ENCODE peak calls at places on chromosomes 13 and 19, in six cellular contexts. T, A, G, N, F and K are unnamed samples.

GRCh38 chr13:48411281-48412099 is 1.4 kb downstream of the LPAR6 start:
- DNase-seq in T (no peak), A (no peak), G (no peak), N (no peak), F (no peak), K (peak; percentile 8)

GRCh38 chr19:42850981-42851717 is 28.4 kb downstream of the PSG1 start:
- DNase-seq in T (peak; percentile 92), A (no peak), G (peak; percentile 12), N (peak; percentile 98), F (peak; percentile 95), K (no peak)

GRCh38 chr19:17678836-17679235 is 9.3 kb downstream of the UNC13A start:
- DNase-seq in T (no peak), A (no peak), G (no peak), N (no peak), F (no peak), K (no peak)

GRCh38 chr13:99432637-99433542 is 68.4 kb upstream of the TM9SF2 start:
- DNase-seq in T (peak; percentile 61), A (peak; percentile 71), G (peak; percentile 55), N (peak; percentile 56), F (peak; percentile 24), K (peak; percentile 81)

GRCh38 chr19:38358071-38358470 is 16.3 kb upstream of the PSMD8 start:
- DNase-seq in T (no peak), A (no peak), G (no peak), N (no peak), F (no peak), K (no peak)

GRCh38 chr19:42327381-42327780 is 1.9 kb downstream of the MEGF8 start:
- DNase-seq in T (no peak), A (no peak), G (no peak), N (no peak), F (no peak), K (no peak)

GRCh38 chr19:55678121-55678671 is 3.2 kb downstream of the EPN1 start:
- DNase-seq in T (no peak), A (peak; percentile 88), G (no peak), N (no peak), F (no peak), K (peak; percentile 85)

GRCh38 chr19:35439921-35440320 is 8.1 kb upstream of the FFAR2 start:
- DNase-seq in T (no peak), A (no peak), G (no peak), N (no peak), F (no peak), K (no peak)

GRCh38 chr19:2254052-2254872 is 2.0 kb downstream of the JSRP1 start:
- DNase-seq in T (no peak), A (no peak), G (no peak), N (no peak), F (no peak), K (no peak)

GRCh38 chr19:45975296-45975695 is 1.6 kb upstream of the NOVA2 start:
- DNase-seq in T (no peak), A (no peak), G (no peak), N (no peak), F (no peak), K (no peak)

GRCh38 chr13:93388701-93389100 is 162.1 kb downstream of the GPC6 start:
- DNase-seq in T (peak; percentile 25), A (no peak), G (no peak), N (peak; percentile 53), F (peak; percentile 4), K (no peak)

GRCh38 chr13:23705578-23705977 is 135.4 kb downstream of the TNFRSF19 start:
- DNase-seq in T (no peak), A (no peak), G (no peak), N (no peak), F (no peak), K (no peak)

GRCh38 chr13:43687038-43687437 is 99.7 kb downstream of the ENOX1 start:
- DNase-seq in T (no peak), A (no peak), G (no peak), N (no peak), F (no peak), K (no peak)

GRCh38 chr19:2212861-2213711 is 23.0 kb downstream of the PLEKHJ1 start:
- DNase-seq in T (no peak), A (no peak), G (no peak), N (no peak), F (no peak), K (no peak)

GRCh38 chr19:41541990-41542584 is 33.9 kb upstream of the CEACAM21 start:
- DNase-seq in T (peak; percentile 73), A (no peak), G (peak; percentile 53), N (no peak), F (no peak), K (no peak)

GRCh38 chr19:40228371-40228770 is 1.9 kb upstream of the CCNP start:
- DNase-seq in T (no peak), A (no peak), G (no peak), N (no peak), F (no peak), K (no peak)

GRCh38 chr13:43300817-43301216 is 277.4 kb downstream of the DNAJC15 start:
- DNase-seq in T (no peak), A (no peak), G (no peak), N (no peak), F (no peak), K (no peak)

GRCh38 chr13:44012910-44013309 is 133.2 kb downstream of the LACC1 start:
- DNase-seq in T (no peak), A (no peak), G (no peak), N (peak; percentile 77), F (no peak), K (no peak)

GRCh38 chr13:30850204-30850866 is 55.7 kb upstream of the MEDAG start:
- DNase-seq in T (no peak), A (no peak), G (no peak), N (no peak), F (no peak), K (no peak)

GRCh38 chr19:5961969-5962945 is 15.7 kb downstream of the RANBP3 start:
- DNase-seq in T (no peak), A (no peak), G (no peak), N (no peak), F (no peak), K (no peak)

GRCh38 chr13:102597029-102598015 is 536 bp downstream of the TPP2 start:
- DNase-seq in T (peak; percentile 1), A (peak; percentile 39), G (no peak), N (peak; percentile 45), F (no peak), K (peak; percentile 25)

GRCh38 chr19:53881482-53882390 is at the start of gene PRKCG:
- DNase-seq in T (peak; percentile 75), A (peak; percentile 68), G (peak; percentile 43), N (no peak), F (no peak), K (peak; percentile 66)

GRCh38 chr13:71979616-71980015 is 112.6 kb upstream of the DACH1 start:
- DNase-seq in T (peak; percentile 1), A (no peak), G (no peak), N (no peak), F (no peak), K (no peak)
- TF ChIP-seq CTCF in T (no peak), A (no peak), G (no peak), N (no peak), F (no peak), K (peak; percentile 7)

GRCh38 chr13:110311721-110312668 is 4.9 kb downstream of the COL4A2 start:
- DNase-seq in T (no peak), A (no peak), G (peak; percentile 37), N (no peak), F (no peak), K (no peak)
- TF ChIP-seq CTCF in T (no peak), A (no peak), G (no peak), N (no peak), F (no peak), K (no peak)

DNA sequence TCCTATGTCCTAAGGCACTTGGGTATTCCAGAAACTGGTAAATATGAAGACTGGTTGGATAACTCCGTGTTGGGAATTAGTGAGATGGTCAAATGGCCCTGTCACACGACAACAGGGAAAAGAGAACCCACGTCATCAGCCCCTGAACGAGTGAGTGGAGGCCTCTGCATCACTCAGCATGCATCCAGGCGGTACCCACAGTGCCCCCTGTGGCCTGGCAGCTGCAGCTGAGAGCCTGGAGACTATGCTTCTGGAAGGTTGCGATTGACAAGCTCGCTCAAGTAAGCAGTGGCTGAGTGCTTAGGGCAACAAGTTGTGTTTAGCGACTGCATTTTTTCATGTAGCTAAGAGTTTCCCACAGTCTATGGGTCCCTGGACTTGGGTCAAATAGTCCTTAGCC is 55.9 kb downstream of the COL4A2 start:
- DNase-seq in T (no peak), A (no peak), G (no peak), N (no peak), F (no peak), K (no peak)
- TF ChIP-seq CTCF in T (no peak), A (no peak), G (no peak), N (no peak), F (no peak), K (no peak)

GRCh38 chr13:37869756-37870488 is at the start of gene TRPC4:
- DNase-seq in T (peak; percentile 30), A (no peak), G (peak; percentile 33), N (peak; percentile 63), F (no peak), K (peak; percentile 25)
- TF ChIP-seq CTCF in T (no peak), A (no peak), G (peak; percentile 49), N (peak; percentile 43), F (peak; percentile 67), K (no peak)

GRCh38 chr13:112069727-112070300 is 2.9 kb downstream of the SOX1 start:
- DNase-seq in T (no peak), A (no peak), G (no peak), N (no peak), F (no peak), K (no peak)
- TF ChIP-seq CTCF in T (no peak), A (no peak), G (no peak), N (no peak), F (no peak), K (no peak)

DNA sequence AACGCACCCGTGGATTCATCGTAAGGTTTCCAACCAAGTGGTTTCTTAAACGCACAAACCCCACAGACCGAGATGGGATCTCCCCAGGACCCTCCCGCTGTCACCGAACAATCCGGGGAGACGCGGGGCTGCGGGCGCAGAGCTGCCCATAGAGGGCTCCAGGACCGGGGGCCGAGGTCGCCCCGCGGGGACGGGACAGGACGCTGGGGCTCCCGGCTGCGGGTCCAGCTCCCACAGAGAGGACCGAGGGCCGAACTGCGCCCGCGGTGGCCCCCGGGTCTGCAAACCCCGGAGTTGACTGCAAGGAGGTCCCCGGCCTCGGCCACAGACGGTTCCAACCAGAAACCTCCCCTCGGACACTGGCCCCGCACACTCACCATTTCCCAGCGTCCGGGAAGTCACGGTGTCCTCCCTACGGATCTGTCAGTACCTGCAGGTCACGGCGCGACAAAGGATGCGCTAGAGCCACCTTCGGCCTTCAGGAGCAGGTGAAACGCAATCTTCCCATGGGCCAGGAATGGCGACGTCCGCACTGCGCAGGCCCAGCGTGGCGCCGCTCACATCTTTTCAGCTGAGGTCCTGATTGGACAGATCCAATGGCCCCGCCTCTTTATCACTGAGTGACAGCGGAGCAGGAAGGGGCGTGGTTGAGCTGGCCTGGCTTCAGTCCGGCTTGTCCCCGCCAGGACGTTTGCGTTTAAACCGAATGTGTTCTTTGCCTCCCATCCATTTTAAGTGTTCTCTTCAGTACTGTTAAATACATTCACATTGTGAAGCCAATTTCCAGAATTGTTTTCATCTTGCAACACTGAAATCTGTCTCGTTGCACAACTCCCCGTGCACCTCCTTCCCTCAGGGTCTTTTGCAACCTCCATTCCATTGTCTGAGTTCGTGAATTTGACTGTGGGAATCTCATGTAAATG is at the start of gene ZNF14:
- DNase-seq in T (peak; percentile 92), A (peak; percentile 98), G (peak; percentile 90), N (peak; percentile 84), F (peak; percentile 61), K (peak; percentile 99)
- TF ChIP-seq CTCF in T (no peak), A (no peak), G (no peak), N (no peak), F (peak; percentile 30), K (peak; percentile 26)